ENCODE peak calls at places on chromosome 20, in seven cellular contexts. O is HTR-8/SVneo; T is caudate nucleus; K is hypothalamus; D is stimulated activated CD8-positive, alpha-beta memory T cell treated with anti-CD3 and anti-CD28 coated beads, Interleukin-15, amount 100 ng/mL, for 24 hours; M is heart left ventricle; Q is right atrium auricular region. W is an unnamed sample.
A peak's percentile ranks its signal among the peaks of the same experiment; 100 is the strongest.

GRCh38 chr20:47761478-47762047 is 23.7 kb downstream of the SULF2 start:
- DNase-seq in O (no peak), T (no peak), K (no peak), D (no peak), M (no peak), Q (no peak), W (no peak)

GRCh38 chr20:1491891-1492642 is 847 bp upstream of the SIRPB2 start:
- DNase-seq in O (no peak), T (no peak), K (no peak), D (no peak), M (no peak), Q (no peak), W (no peak)

GRCh38 chr20:43667341-43668132 is 623 bp downstream of the MYBL2 start:
- DNase-seq in O (peak; percentile 76), T (no peak), K (no peak), D (no peak), M (no peak), Q (no peak), W (no peak)

GRCh38 chr20:49979030-49979832 is 3.5 kb upstream of the SNAI1 start:
- DNase-seq in O (peak; percentile 95), T (peak; percentile 44), K (peak; percentile 36), D (peak; percentile 63), M (peak; percentile 56), Q (no peak), W (peak; percentile 61)

GRCh38 chr20:52056203-52057062 is 135.1 kb downstream of the ZFP64 start:
- DNase-seq in O (no peak), T (no peak), K (no peak), D (no peak), M (no peak), Q (no peak), W (no peak)

GRCh38 chr20:46375771-46376170 is 30.6 kb downstream of the ELMO2 start:
- DNase-seq in O (no peak), T (no peak), K (no peak), D (no peak), M (no peak), Q (no peak), W (no peak)

GRCh38 chr20:38181971-38182370 is 16.9 kb upstream of the TGM2 start:
- DNase-seq in O (no peak), T (no peak), K (no peak), D (no peak), M (no peak), Q (no peak), W (no peak)

GRCh38 chr20:51511861-51512619 is 30.5 kb downstream of the NFATC2 start:
- DNase-seq in O (no peak), T (no peak), K (no peak), D (no peak), M (no peak), Q (no peak), W (no peak)

GRCh38 chr20:58390659-58391035 is 1.6 kb downstream of the VAPB start:
- DNase-seq in O (no peak), T (no peak), K (no peak), D (no peak), M (no peak), Q (no peak), W (no peak)

GRCh38 chr20:57838670-57839142 is 128.9 kb upstream of the PMEPA1 start:
- DNase-seq in O (no peak), T (no peak), K (no peak), D (no peak), M (no peak), Q (no peak), W (peak; percentile 4)

GRCh38 chr20:47027042-47027441 is 132.4 kb downstream of the EYA2 start:
- DNase-seq in O (no peak), T (no peak), K (no peak), D (no peak), M (no peak), Q (no peak), W (no peak)

GRCh38 chr20:14878676-14879019 is 541.2 kb upstream of the FLRT3 start:
- DNase-seq in O (no peak), T (no peak), K (no peak), D (no peak), M (no peak), Q (no peak), W (no peak)

GRCh38 chr20:37095108-37095608 is 639 bp downstream of the RBL1 start:
- DNase-seq in O (peak; percentile 51), T (no peak), K (no peak), D (no peak), M (no peak), Q (no peak), W (no peak)

GRCh38 chr20:23417861-23418260 is 3.4 kb downstream of the NAPB start:
- DNase-seq in O (no peak), T (no peak), K (no peak), D (no peak), M (no peak), Q (no peak), W (no peak)